ENCODE peak calls at places on chromosomes 6 and 20, in six cellular contexts. K is AG04450; E is mammary epithelial cell; P is mesothelial cell of epicardium; Z is activated CD4-positive, alpha-beta T cell treated with anti-CD3 and anti-CD28 coated beads for 24 hours; V is T-helper 1 cell. R is an unnamed sample.

GRCh38 chr6:145772846-145773245 is 37.5 kb upstream of the EPM2A start:
- DNase-seq in K (no peak), E (no peak), P (no peak), Z (no peak), V (no peak), R (no peak)

GRCh38 chr20:41178495-41178894 is 41.2 kb downstream of the PLCG1 start:
- DNase-seq in K (no peak), E (no peak), P (no peak), Z (no peak), V (no peak), R (no peak)

GRCh38 chr20:36836591-36837329 is 39.2 kb upstream of the TLDC2 start:
- DNase-seq in K (no peak), E (no peak), P (no peak), Z (peak; percentile 56), V (no peak), R (no peak)

GRCh38 chr20:63955281-63955845 is 853 bp downstream of the UCKL1 start:
- DNase-seq in K (no peak), E (no peak), P (no peak), Z (no peak), V (peak; percentile 39), R (no peak)

GRCh38 chr6:18978330-18979128 is 591.4 kb downstream of the RNF144B start:
- DNase-seq in K (no peak), E (peak; percentile 22), P (no peak), Z (no peak), V (no peak), R (no peak)

GRCh38 chr6:138162104-138162946 is 586 bp downstream of the ARFGEF3 start:
- DNase-seq in K (no peak), E (no peak), P (peak; percentile 48), Z (no peak), V (no peak), R (no peak)

GRCh38 chr6:106037060-106037459 is 49.1 kb upstream of the PRDM1 start:
- DNase-seq in K (no peak), E (peak; percentile 64), P (no peak), Z (no peak), V (no peak), R (no peak)

GRCh38 chr6:97947841-97948240 is 664.8 kb upstream of the MMS22L start:
- DNase-seq in K (no peak), E (peak; percentile 94), P (no peak), Z (no peak), V (no peak), R (peak; percentile 0)

GRCh38 chr6:36717871-36718540 is 20.4 kb downstream of the RAB44 start:
- DNase-seq in K (no peak), E (no peak), P (no peak), Z (no peak), V (no peak), R (no peak)

GRCh38 chr20:36645998-36646397 is at the start of gene SLA2:
- DNase-seq in K (no peak), E (no peak), P (no peak), Z (peak; percentile 22), V (peak; percentile 57), R (no peak)

GRCh38 chr20:58306421-58307261 is 2.9 kb upstream of the RAB22A start:
- DNase-seq in K (peak; percentile 21), E (peak; percentile 98), P (no peak), Z (peak; percentile 32), V (peak; percentile 68), R (no peak)

GRCh38 chr6:156102129-156102528 is 646.5 kb upstream of the NOX3 start:
- DNase-seq in K (no peak), E (no peak), P (no peak), Z (no peak), V (no peak), R (peak; percentile 10)

GRCh38 chr6:12324096-12324495 is 33.9 kb downstream of the EDN1 start:
- DNase-seq in K (no peak), E (peak; percentile 99), P (no peak), Z (no peak), V (no peak), R (peak; percentile 39)

GRCh38 chr20:37992802-37993538 is 40.3 kb downstream of the TTI1 start:
- DNase-seq in K (peak; percentile 33), E (peak; percentile 82), P (no peak), Z (no peak), V (no peak), R (peak; percentile 80)